ENCODE peak calls at places on chromosomes 3 and 15, in seven cellular contexts. One of them, this sample, is unnamed.

GRCh38 chr15:60396964-60397771 is 618 bp downstream of the ANXA2 start:
- DNase-seq in cardiac muscle cell: peak
- DNase-seq in mesenteric fat pad: no peak
- DNase-seq in HFF-Myc: no peak
- DNase-seq in stimulated activated CD8-positive, alpha-beta memory T cell treated with anti-CD3 and anti-CD28 coated beads, Interleukin-15, amount 100 ng/mL, for 4 hours: no peak
- DNase-seq in MV-4-11: peak
- DNase-seq in mucosa of gallbladder: peak
- DNase-seq in this sample: peak

GRCh38 chr15:48683991-48684765 is 38.7 kb upstream of the FBN1 start:
- DNase-seq in cardiac muscle cell: no peak
- DNase-seq in mesenteric fat pad: no peak
- DNase-seq in HFF-Myc: no peak
- DNase-seq in stimulated activated CD8-positive, alpha-beta memory T cell treated with anti-CD3 and anti-CD28 coated beads, Interleukin-15, amount 100 ng/mL, for 4 hours: no peak
- DNase-seq in MV-4-11: no peak
- DNase-seq in mucosa of gallbladder: no peak
- DNase-seq in this sample: no peak

GRCh38 chr15:89326316-89326715 is 8.3 kb downstream of the POLG start:
- DNase-seq in cardiac muscle cell: no peak
- DNase-seq in mesenteric fat pad: no peak
- DNase-seq in HFF-Myc: no peak
- DNase-seq in stimulated activated CD8-positive, alpha-beta memory T cell treated with anti-CD3 and anti-CD28 coated beads, Interleukin-15, amount 100 ng/mL, for 4 hours: no peak
- DNase-seq in MV-4-11: no peak
- DNase-seq in mucosa of gallbladder: no peak
- DNase-seq in this sample: no peak

GRCh38 chr3:9703736-9704342 is at the start of gene CPNE9:
- DNase-seq in cardiac muscle cell: no peak
- DNase-seq in mesenteric fat pad: no peak
- DNase-seq in HFF-Myc: no peak
- DNase-seq in stimulated activated CD8-positive, alpha-beta memory T cell treated with anti-CD3 and anti-CD28 coated beads, Interleukin-15, amount 100 ng/mL, for 4 hours: no peak
- DNase-seq in MV-4-11: no peak
- DNase-seq in mucosa of gallbladder: no peak
- DNase-seq in this sample: peak

GRCh38 chr3:113018461-113019181 is 27.8 kb downstream of the GTPBP8 start:
- DNase-seq in cardiac muscle cell: peak
- DNase-seq in mesenteric fat pad: no peak
- DNase-seq in HFF-Myc: no peak
- DNase-seq in stimulated activated CD8-positive, alpha-beta memory T cell treated with anti-CD3 and anti-CD28 coated beads, Interleukin-15, amount 100 ng/mL, for 4 hours: no peak
- DNase-seq in MV-4-11: no peak
- DNase-seq in mucosa of gallbladder: no peak
- DNase-seq in this sample: no peak

GRCh38 chr15:86316699-86317378 is 237.2 kb downstream of the AGBL1 start:
- DNase-seq in cardiac muscle cell: no peak
- DNase-seq in mesenteric fat pad: no peak
- DNase-seq in HFF-Myc: no peak
- DNase-seq in stimulated activated CD8-positive, alpha-beta memory T cell treated with anti-CD3 and anti-CD28 coated beads, Interleukin-15, amount 100 ng/mL, for 4 hours: no peak
- DNase-seq in MV-4-11: no peak
- DNase-seq in mucosa of gallbladder: no peak
- DNase-seq in this sample: no peak

GRCh38 chr15:43794269-43795037 is 2.3 kb downstream of the SERF2 start:
- DNase-seq in cardiac muscle cell: peak
- DNase-seq in mesenteric fat pad: no peak
- DNase-seq in HFF-Myc: no peak
- DNase-seq in stimulated activated CD8-positive, alpha-beta memory T cell treated with anti-CD3 and anti-CD28 coated beads, Interleukin-15, amount 100 ng/mL, for 4 hours: no peak
- DNase-seq in MV-4-11: no peak
- DNase-seq in mucosa of gallbladder: no peak
- DNase-seq in this sample: no peak

GRCh38 chr15:86645861-86646393 is 566.3 kb downstream of the AGBL1 start:
- DNase-seq in cardiac muscle cell: no peak
- DNase-seq in mesenteric fat pad: no peak
- DNase-seq in HFF-Myc: no peak
- DNase-seq in stimulated activated CD8-positive, alpha-beta memory T cell treated with anti-CD3 and anti-CD28 coated beads, Interleukin-15, amount 100 ng/mL, for 4 hours: no peak
- DNase-seq in MV-4-11: no peak
- DNase-seq in mucosa of gallbladder: no peak
- DNase-seq in this sample: no peak

GRCh38 chr3:197472151-197472550 is 83.6 kb downstream of the BDH1 start:
- DNase-seq in cardiac muscle cell: no peak
- DNase-seq in mesenteric fat pad: no peak
- DNase-seq in HFF-Myc: no peak
- DNase-seq in stimulated activated CD8-positive, alpha-beta memory T cell treated with anti-CD3 and anti-CD28 coated beads, Interleukin-15, amount 100 ng/mL, for 4 hours: no peak
- DNase-seq in MV-4-11: no peak
- DNase-seq in mucosa of gallbladder: no peak
- DNase-seq in this sample: no peak

GRCh38 chr3:194296832-194297666 is 54.1 kb downstream of the CPN2 start:
- DNase-seq in cardiac muscle cell: peak
- DNase-seq in mesenteric fat pad: peak
- DNase-seq in HFF-Myc: no peak
- DNase-seq in stimulated activated CD8-positive, alpha-beta memory T cell treated with anti-CD3 and anti-CD28 coated beads, Interleukin-15, amount 100 ng/mL, for 4 hours: no peak
- DNase-seq in MV-4-11: no peak
- DNase-seq in mucosa of gallbladder: no peak
- DNase-seq in this sample: peak

GRCh38 chr15:67822537-67823370 is 2.6 kb upstream of the SKOR1 start:
- DNase-seq in cardiac muscle cell: no peak
- DNase-seq in mesenteric fat pad: no peak
- DNase-seq in HFF-Myc: no peak
- DNase-seq in stimulated activated CD8-positive, alpha-beta memory T cell treated with anti-CD3 and anti-CD28 coated beads, Interleukin-15, amount 100 ng/mL, for 4 hours: no peak
- DNase-seq in MV-4-11: no peak
- DNase-seq in mucosa of gallbladder: no peak
- DNase-seq in this sample: peak

GRCh38 chr3:129739613-129740012 is 133.1 kb upstream of the PLXND1 start:
- DNase-seq in cardiac muscle cell: no peak
- DNase-seq in mesenteric fat pad: no peak
- DNase-seq in HFF-Myc: no peak
- DNase-seq in stimulated activated CD8-positive, alpha-beta memory T cell treated with anti-CD3 and anti-CD28 coated beads, Interleukin-15, amount 100 ng/mL, for 4 hours: no peak
- DNase-seq in MV-4-11: no peak
- DNase-seq in mucosa of gallbladder: no peak
- DNase-seq in this sample: no peak

GRCh38 chr3:184234224-184234623 is 4.8 kb downstream of the VWA5B2 start:
- DNase-seq in cardiac muscle cell: peak
- DNase-seq in mesenteric fat pad: no peak
- DNase-seq in HFF-Myc: no peak
- DNase-seq in stimulated activated CD8-positive, alpha-beta memory T cell treated with anti-CD3 and anti-CD28 coated beads, Interleukin-15, amount 100 ng/mL, for 4 hours: no peak
- DNase-seq in MV-4-11: peak
- DNase-seq in mucosa of gallbladder: peak
- DNase-seq in this sample: peak

GRCh38 chr3:194481103-194481502 is 5.7 kb downstream of the ATP13A3 start:
- DNase-seq in cardiac muscle cell: peak
- DNase-seq in mesenteric fat pad: no peak
- DNase-seq in HFF-Myc: no peak
- DNase-seq in stimulated activated CD8-positive, alpha-beta memory T cell treated with anti-CD3 and anti-CD28 coated beads, Interleukin-15, amount 100 ng/mL, for 4 hours: no peak
- DNase-seq in MV-4-11: peak
- DNase-seq in mucosa of gallbladder: no peak
- DNase-seq in this sample: no peak

GRCh38 chr3:66812126-66812525 is 186.0 kb upstream of the KBTBD8 start:
- DNase-seq in cardiac muscle cell: peak
- DNase-seq in mesenteric fat pad: no peak
- DNase-seq in HFF-Myc: peak
- DNase-seq in stimulated activated CD8-positive, alpha-beta memory T cell treated with anti-CD3 and anti-CD28 coated beads, Interleukin-15, amount 100 ng/mL, for 4 hours: no peak
- DNase-seq in MV-4-11: no peak
- DNase-seq in mucosa of gallbladder: no peak
- DNase-seq in this sample: no peak

This sample was measured in H7.